ENCODE peak calls at places on chromosome 20, in nine cellular contexts. K is mesendoderm, A is H9, O is IMR-90, L is adipocyte, W is fibroblast of lung, N is astrocyte, F is Karpas-422, Y is HCT116. J is an unnamed sample.

GRCh38 chr20:38083338-38084048 is 49.9 kb downstream of the RPRD1B start:
- DNase-seq in A (no peak), L (no peak), N (no peak), W (no peak), Y (no peak), K (no peak), O (peak; percentile 54), F (no peak), J (no peak)

GRCh38 chr20:10218536-10219451 is at the start of gene SNAP25:
- DNase-seq in A (peak; percentile 90), K (peak; percentile 97), F (no peak), L (peak; percentile 89), O (peak; percentile 90), N (peak; percentile 84), W (peak; percentile 90), Y (peak; percentile 54), J (peak; percentile 65)

GRCh38 chr20:36792422-36792821 is 18.9 kb upstream of the DSN1 start:
- DNase-seq in A (peak; percentile 84), K (peak; percentile 94), Y (peak; percentile 57), O (peak; percentile 72), N (peak; percentile 69), F (peak; percentile 77), W (peak; percentile 76), L (peak; percentile 70), J (peak; percentile 69)

GRCh38 chr20:58888521-58889333 is 36.2 kb downstream of the GNAS start:
- DNase-seq in F (peak; percentile 91), A (peak; percentile 90), O (peak; percentile 72), K (peak; percentile 87), N (peak; percentile 60), Y (no peak), W (peak; percentile 76), L (peak; percentile 80), J (peak; percentile 89)

GRCh38 chr20:24309596-24309995 is 159.8 kb upstream of the SYNDIG1 start:
- DNase-seq in N (peak; percentile 24), F (no peak), O (peak; percentile 3), W (peak; percentile 31), K (peak; percentile 29), A (no peak), L (no peak), Y (no peak), J (no peak)

GRCh38 chr20:5078399-5078958 is 41.3 kb downstream of the PCNA start:
- DNase-seq in K (no peak), W (peak; percentile 27), A (no peak), F (peak; percentile 71), N (no peak), L (no peak), Y (no peak), O (peak; percentile 66), J (peak; percentile 87)

GRCh38 chr20:57282691-57283361 is 16.4 kb upstream of the BMP7 start:
- DNase-seq in F (no peak), L (no peak), W (no peak), O (no peak), Y (no peak), K (no peak), A (no peak), N (no peak), J (no peak)

GRCh38 chr20:51403465-51404220 is 138.9 kb downstream of the NFATC2 start:
- DNase-seq in W (no peak), K (no peak), O (no peak), L (no peak), A (no peak), F (no peak), Y (no peak), N (no peak), J (no peak)

GRCh38 chr20:61925555-61926252 is 140.0 kb downstream of the TAF4 start:
- DNase-seq in L (no peak), F (no peak), W (peak; percentile 90), N (peak; percentile 86), O (peak; percentile 65), K (no peak), A (no peak), Y (peak; percentile 24), J (peak; percentile 73)

GRCh38 chr20:60352580-60352979 is 394.4 kb downstream of the CDH26 start:
- DNase-seq in O (no peak), A (no peak), F (no peak), L (no peak), K (no peak), N (no peak), W (no peak), Y (no peak), J (no peak)

GRCh38 chr20:273884-274283 is 16.4 kb downstream of the DEFB132 start:
- DNase-seq in W (no peak), K (no peak), A (no peak), O (no peak), Y (no peak), L (no peak), F (no peak), N (no peak), J (no peak)

GRCh38 chr20:9270831-9271230 is 201.9 kb downstream of the PLCB4 start:
- DNase-seq in K (no peak), F (no peak), W (peak; percentile 75), A (no peak), O (peak; percentile 74), Y (no peak), N (peak; percentile 67), L (peak; percentile 92), J (peak; percentile 83)

GRCh38 chr20:951384-952169 is 35.4 kb upstream of the ANGPT4 start:
- DNase-seq in O (no peak), K (no peak), A (no peak), Y (no peak), L (no peak), W (no peak), N (no peak), F (no peak), J (no peak)

GRCh38 chr20:61587910-61588309 is 335.8 kb downstream of the CDH4 start:
- DNase-seq in N (no peak), F (no peak), W (no peak), A (no peak), K (peak; percentile 13), L (no peak), Y (no peak), O (no peak), J (no peak)

GRCh38 chr20:57051096-57051495 is 215.3 kb downstream of the BMP7 start:
- DNase-seq in N (no peak), L (no peak), W (no peak), O (no peak), F (no peak), Y (no peak), A (no peak), K (no peak), J (no peak)

DNA sequence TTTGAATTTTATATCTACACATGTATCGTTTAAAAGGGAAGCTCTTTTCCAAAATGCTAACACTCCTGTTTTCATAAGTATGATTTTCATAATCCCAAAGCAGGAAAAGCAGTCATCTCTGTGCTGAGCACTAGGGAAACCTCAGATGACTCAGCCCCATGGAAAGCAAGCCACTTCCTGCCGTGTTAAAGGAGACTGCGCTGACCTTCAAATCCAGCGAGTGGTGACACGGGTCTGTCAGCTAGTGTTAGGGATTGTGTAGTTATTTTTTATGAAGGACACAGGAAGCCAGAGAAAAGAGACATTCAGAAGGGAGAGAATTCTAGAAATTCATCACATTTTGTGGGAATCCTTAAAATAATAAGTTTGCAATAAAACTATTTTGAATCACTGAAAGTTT is 57.0 kb upstream of the CD93 start:
- DNase-seq in F (no peak), N (peak; percentile 79), W (peak; percentile 84), L (peak; percentile 89), K (peak; percentile 31), Y (peak; percentile 47), O (peak; percentile 85), A (no peak), J (peak; percentile 93)
- H3K9ac ChIP-seq in F (no peak overlapping the region), N (peak overlapping the region; percentile 47), W (no peak overlapping the region), L (peak overlapping the region; percentile 71), K (no peak overlapping the region), Y (peak overlapping the region; percentile 31), O (no peak overlapping the region), A (no peak overlapping the region), J (peak overlapping the region; percentile 71)

GRCh38 chr20:18497603-18498002 is 578 bp upstream of the RBBP9 start:
- DNase-seq in L (no peak), Y (no peak), W (no peak), O (no peak), K (no peak), N (no peak), F (no peak), A (no peak), J (no peak)
- H3K9ac ChIP-seq in L (peak overlapping the region; percentile 96), Y (no peak overlapping the region), W (no peak overlapping the region), O (no peak overlapping the region), K (no peak overlapping the region), N (peak overlapping the region; percentile 88), F (peak overlapping the region; percentile 77), A (no peak overlapping the region), J (peak overlapping the region; percentile 81)

GRCh38 chr20:43720007-43720406 is 6.8 kb downstream of the GTSF1L start:
- DNase-seq in L (no peak), N (no peak), K (no peak), O (no peak), F (no peak), A (no peak), W (no peak), Y (no peak), J (no peak)

GRCh38 chr20:43723194-43723593 is 3.6 kb downstream of the GTSF1L start:
- DNase-seq in W (no peak), A (no peak), K (no peak), O (peak; percentile 13), N (no peak), F (no peak), L (no peak), Y (no peak), J (no peak)

GRCh38 chr20:43721429-43722152 is 5.2 kb downstream of the GTSF1L start:
- DNase-seq in Y (no peak), L (no peak), O (no peak), F (no peak), K (no peak), W (no peak), N (no peak), A (peak; percentile 58), J (no peak)

GRCh38 chr20:43722153-43722505 is 4.7 kb downstream of the GTSF1L start:
- DNase-seq in L (no peak), O (no peak), Y (no peak), W (no peak), F (no peak), K (no peak), A (no peak), N (no peak), J (no peak)

DNA sequence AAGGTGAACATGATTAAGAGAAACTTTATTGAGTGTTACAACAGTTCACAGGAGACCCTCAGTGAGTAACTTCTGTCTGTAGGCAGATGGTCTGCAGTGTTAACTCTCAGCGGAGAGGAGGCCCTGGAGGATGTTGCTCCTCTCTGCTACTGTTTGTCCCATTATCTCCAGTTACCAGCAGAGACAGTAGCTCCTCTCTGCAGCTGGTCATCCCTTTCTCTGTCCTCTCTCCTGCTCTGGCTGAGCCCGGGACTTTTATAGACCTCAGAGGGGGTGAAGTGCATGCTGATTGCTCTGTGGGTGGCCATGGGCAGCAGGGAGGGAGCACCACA is 5.7 kb downstream of the GTSF1L start:
- DNase-seq in L (no peak), W (no peak), O (no peak), N (no peak), K (peak; percentile 22), F (no peak), A (no peak), Y (no peak), J (no peak)
- H3K9ac ChIP-seq in L (no peak overlapping the region), W (no peak overlapping the region), O (no peak overlapping the region), N (no peak overlapping the region), K (no peak overlapping the region), F (no peak overlapping the region), A (no peak overlapping the region), Y (no peak overlapping the region), J (no peak overlapping the region)

DNA sequence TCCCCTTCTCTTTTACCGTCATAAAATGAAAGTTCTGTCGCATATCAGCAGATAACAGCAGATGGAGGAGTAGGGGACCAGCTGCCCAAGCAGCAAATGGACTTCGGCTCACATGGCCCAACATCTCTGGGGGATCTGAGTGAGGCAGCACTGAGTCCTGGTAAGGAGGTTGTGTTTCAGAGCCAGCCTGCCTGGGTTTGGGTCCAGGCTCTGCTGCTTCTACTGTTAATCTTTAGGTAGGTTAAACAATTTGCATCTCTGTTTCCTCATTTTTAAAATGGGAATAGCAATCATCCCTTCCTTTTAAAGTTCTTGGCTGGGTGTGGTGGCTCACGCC is 193.6 kb downstream of the DOK5 start:
- DNase-seq in Y (no peak), L (no peak), N (no peak), F (no peak), W (no peak), K (no peak), A (no peak), O (no peak), J (no peak)
- H3K9ac ChIP-seq in Y (no peak overlapping the region), L (no peak overlapping the region), N (no peak overlapping the region), F (no peak overlapping the region), W (no peak overlapping the region), K (no peak overlapping the region), A (no peak overlapping the region), O (no peak overlapping the region), J (no peak overlapping the region)

J was measured in GM23248.